ENCODE peak calls at places on chromosomes 11 and 22, in nine cellular contexts. H is HepG2, Y is suprapubic skin, J is stomach, D is SK-N-SH, W is H1, L is transverse colon, O is K562, X is upper lobe of left lung. F is an unnamed sample.

GRCh38 chr11:111021131-111021530 is 224.4 kb upstream of the POU2AF2 start:
- DNase-seq in J (no peak), D (no peak), H (no peak), Y (no peak), O (no peak), W (no peak), X (no peak), L (no peak), F (no peak)

GRCh38 chr22:37462983-37463382 is 23.2 kb downstream of the MFNG start:
- DNase-seq in X (no peak), L (no peak), W (no peak), D (no peak), H (peak; percentile 28), O (peak; percentile 37), Y (no peak), J (no peak), F (no peak)

GRCh38 chr22:29670615-29671014 is 49.2 kb upstream of the CABP7 start:
- DNase-seq in D (no peak), J (no peak), W (no peak), L (no peak), H (no peak), O (no peak), Y (no peak), X (no peak), F (no peak)

GRCh38 chr11:111162306-111162705 is 83.2 kb upstream of the POU2AF2 start:
- DNase-seq in X (no peak), L (no peak), J (no peak), Y (no peak), O (no peak), D (no peak), W (no peak), H (no peak), F (no peak)

GRCh38 chr11:76313913-76314740 is 66.8 kb downstream of the THAP12 start:
- DNase-seq in O (peak; percentile 30), W (peak; percentile 25), D (no peak), Y (no peak), J (no peak), L (no peak), H (no peak), X (no peak), F (no peak)

GRCh38 chr11:10405858-10406592 is 49.0 kb upstream of the AMPD3 start:
- DNase-seq in W (peak; percentile 31), O (peak; percentile 81), Y (no peak), X (peak; percentile 82), H (peak; percentile 80), L (peak; percentile 58), J (peak; percentile 48), D (peak; percentile 77), F (peak; percentile 88)

GRCh38 chr11:61967924-61968757 is 707 bp upstream of the FTH1 start:
- DNase-seq in D (peak; percentile 61), O (peak; percentile 31), W (no peak), H (peak; percentile 53), X (no peak), J (peak; percentile 49), Y (peak; percentile 83), L (peak; percentile 65), F (peak; percentile 76)

GRCh38 chr11:94295534-94295933 is 8.8 kb upstream of the IZUMO1R start:
- DNase-seq in J (no peak), H (no peak), W (no peak), L (no peak), Y (no peak), D (no peak), O (no peak), X (no peak), F (no peak)

GRCh38 chr11:4064278-4064955 is 30.2 kb upstream of the RRM1 start:
- DNase-seq in L (no peak), W (no peak), Y (no peak), H (no peak), O (no peak), J (no peak), D (no peak), X (no peak), F (no peak)

GRCh38 chr11:69374110-69374981 is 80.4 kb downstream of the MYEOV start:
- DNase-seq in O (no peak), L (peak; percentile 73), Y (peak; percentile 57), W (no peak), J (peak; percentile 22), D (peak; percentile 82), H (no peak), X (peak; percentile 20), F (peak; percentile 59)

GRCh38 chr22:23856721-23857605 is 712 bp upstream of the SLC2A11 start:
- DNase-seq in X (peak; percentile 50), Y (no peak), D (peak; percentile 63), W (no peak), O (no peak), J (no peak), L (peak; percentile 60), H (peak; percentile 54), F (peak; percentile 81)

GRCh38 chr11:67563354-67564114 is 20.1 kb upstream of the GSTP1 start:
- DNase-seq in H (no peak), W (no peak), L (peak; percentile 71), D (no peak), X (no peak), O (no peak), J (peak; percentile 52), Y (no peak), F (peak; percentile 83)

GRCh38 chr22:22460635-22461034 is 47.9 kb downstream of the ZNF280B start:
- DNase-seq in O (peak; percentile 91), W (no peak), H (peak; percentile 18), Y (no peak), D (peak; percentile 10), J (no peak), L (no peak), X (no peak), F (no peak)

GRCh38 chr11:95245038-95245437 is 14.0 kb upstream of the SESN3 start:
- DNase-seq in H (no peak), D (no peak), Y (no peak), W (no peak), X (no peak), J (no peak), L (no peak), O (no peak), F (no peak)

GRCh38 chr11:64298966-64299846 is 952 bp upstream of the CATSPERZ start:
- DNase-seq in J (peak; percentile 79), W (no peak), D (no peak), X (peak; percentile 58), O (no peak), H (no peak), Y (no peak), L (peak; percentile 57), F (peak; percentile 88)

DNA sequence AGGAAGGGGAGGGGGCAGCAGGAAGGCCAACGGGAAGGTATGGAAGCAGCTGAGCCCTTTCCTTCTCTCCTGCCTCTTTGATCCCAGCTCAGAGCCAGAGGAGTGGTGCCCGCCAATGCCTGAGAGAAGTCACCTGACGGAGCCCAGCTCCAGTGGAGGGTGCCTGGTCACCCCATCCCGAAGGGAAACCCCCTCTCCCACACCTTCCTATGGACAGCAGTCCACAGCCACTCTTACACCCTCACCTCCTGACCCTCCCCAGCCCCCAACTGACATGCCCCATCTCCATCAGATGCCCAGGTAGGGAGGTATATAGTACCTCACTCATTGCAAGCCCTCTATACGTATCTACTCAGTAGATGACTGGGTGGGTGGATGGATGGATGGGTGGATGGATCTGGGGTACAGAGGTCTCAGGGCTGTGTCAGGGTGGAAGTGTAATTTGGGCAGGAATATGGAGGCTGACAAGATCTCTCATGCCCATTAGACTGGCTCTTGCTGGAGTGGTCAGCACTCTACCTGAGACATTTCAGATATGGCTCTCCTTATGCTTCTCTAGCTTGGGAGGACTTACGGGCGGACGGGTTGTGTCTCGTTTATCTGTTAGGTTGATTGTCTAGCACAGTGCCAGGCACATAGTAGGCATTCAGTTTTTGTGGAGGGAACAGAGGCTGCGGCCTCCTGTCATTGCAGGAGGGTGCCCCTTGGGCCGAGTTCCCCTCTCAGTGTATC is 13.4 kb downstream of the ROBO3 start:
- DNase-seq in W (no peak), L (no peak), Y (no peak), O (no peak), X (no peak), J (no peak), H (no peak), D (peak; percentile 3), F (no peak)
- TF ChIP-seq POLR2AphosphoS5 in W (no peak), L (no peak), Y (no peak), O (no peak), X (no peak), J (no peak), H (no peak), D (no peak), F (no peak)

DNA sequence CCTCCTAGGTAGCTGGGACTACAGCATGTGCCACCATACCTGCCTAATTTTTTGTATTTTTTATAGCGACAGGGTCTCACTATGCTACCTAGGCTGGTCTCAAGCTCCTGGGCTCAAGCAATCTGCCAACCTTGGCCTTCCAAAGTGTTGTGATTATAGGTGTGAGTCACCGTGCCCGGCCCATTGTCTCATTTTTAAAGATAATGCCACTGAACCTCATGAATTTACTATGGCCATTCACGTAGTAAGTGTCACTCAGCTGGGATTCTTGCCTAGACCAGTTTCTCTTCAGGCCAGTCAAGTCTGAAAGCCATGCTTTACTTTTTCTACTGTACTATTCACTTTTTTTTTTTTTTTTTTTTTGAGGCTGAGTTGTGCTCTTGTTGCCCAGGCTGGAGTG is 22.4 kb downstream of the DEPDC5 start:
- DNase-seq in Y (no peak), W (no peak), O (no peak), J (no peak), D (no peak), H (no peak), X (no peak), L (no peak), F (no peak)
- TF ChIP-seq EP300 in Y (no peak), W (no peak), O (no peak), J (no peak), D (no peak), H (no peak), X (no peak), L (no peak), F (no peak)

GRCh38 chr22:20138417-20138738 is 6.8 kb downstream of the ZDHHC8 start:
- DNase-seq in L (no peak), X (no peak), Y (no peak), D (no peak), H (no peak), W (no peak), J (no peak), O (peak; percentile 84), F (no peak)
- TF ChIP-seq POLR2AphosphoS5 in L (no peak), X (no peak), Y (no peak), D (no peak), H (no peak), W (no peak), J (no peak), O (no peak), F (no peak)

DNA sequence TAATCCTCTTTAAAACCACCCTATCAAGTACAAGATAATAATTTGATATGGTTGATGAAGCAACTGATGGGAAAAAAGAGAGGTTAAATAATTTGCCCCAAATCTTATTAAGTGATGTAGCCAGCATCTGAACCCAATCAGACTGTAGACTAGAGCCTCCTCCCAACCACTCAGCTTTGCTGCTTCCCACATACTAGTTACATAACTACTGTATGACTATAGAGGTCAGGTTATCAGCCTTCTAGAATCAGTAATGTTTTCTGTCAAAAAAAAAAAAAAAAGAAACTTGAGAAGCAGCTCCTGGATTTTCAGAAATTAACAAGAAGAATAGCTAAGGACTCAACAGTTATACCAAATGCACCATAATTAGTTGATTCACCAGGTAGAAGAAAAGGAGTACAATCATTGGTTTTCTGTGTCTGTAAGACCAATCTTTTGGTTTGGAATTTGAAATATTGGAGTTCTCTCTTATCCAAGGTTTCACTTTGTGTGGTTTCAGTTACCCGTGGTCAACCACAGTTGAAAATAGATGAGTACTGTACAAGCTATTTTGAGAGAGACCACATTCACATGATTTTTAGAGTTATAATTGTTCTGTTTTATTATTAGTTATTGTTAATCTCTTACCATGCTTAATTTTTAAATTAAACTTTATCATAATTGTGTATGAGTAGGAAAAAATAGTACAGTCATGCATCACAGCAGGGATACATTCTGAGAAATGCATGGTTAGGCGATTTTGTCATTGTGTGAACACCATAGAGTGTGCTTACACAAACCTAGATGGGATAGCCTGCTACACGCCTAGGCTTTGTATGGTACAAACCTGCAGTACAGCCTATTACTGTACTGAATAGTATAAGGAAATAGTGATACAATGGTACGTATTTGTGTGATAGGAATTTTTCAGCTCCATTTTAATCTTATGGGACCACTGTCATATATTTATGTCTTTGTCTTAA is 72.2 kb downstream of the PDHX start:
- DNase-seq in L (no peak), O (no peak), X (no peak), J (no peak), D (no peak), H (no peak), W (no peak), Y (no peak), F (no peak)
- TF ChIP-seq EP300 in L (no peak), O (no peak), X (no peak), J (no peak), D (no peak), H (no peak), W (no peak), Y (no peak), F (no peak)

F was measured in sigmoid colon.